ENCODE peak calls at places on chromosomes 2 and 18, in nine cellular contexts. Q is HCT116, Z is IMR-90, F is A549, T is breast epithelium, S is K562, O is adrenal gland, Y is spleen, U is transverse colon. N is an unnamed sample.

GRCh38 chr2:96775160-96775559 is 14.5 kb downstream of the CNNM4 start:
- DNase-seq in F (no peak), S (no peak), T (no peak), Q (no peak), Y (no peak), U (no peak), O (no peak), Z (peak; percentile 66), N (no peak)

GRCh38 chr2:75064691-75065396 is 106.4 kb downstream of the POLE4 start:
- DNase-seq in O (peak; percentile 53), Q (peak; percentile 31), Y (peak; percentile 84), U (peak; percentile 55), F (peak; percentile 42), Z (peak; percentile 58), S (peak; percentile 65), T (peak; percentile 20), N (peak; percentile 72)

GRCh38 chr2:122056853-122057252 is 301.4 kb downstream of the TSN start:
- DNase-seq in Z (no peak), S (no peak), T (no peak), O (no peak), Y (no peak), Q (no peak), U (no peak), F (no peak), N (no peak)

GRCh38 chr2:109166811-109167210 is 37.8 kb downstream of the SH3RF3 start:
- DNase-seq in Z (peak; percentile 62), F (no peak), Y (no peak), S (no peak), O (no peak), T (no peak), Q (no peak), U (no peak), N (no peak)

GRCh38 chr18:35513181-35513932 is 15.6 kb upstream of the INO80C start:
- DNase-seq in Y (no peak), S (no peak), U (peak; percentile 20), Q (peak; percentile 54), O (no peak), Z (peak; percentile 54), T (peak; percentile 27), F (peak; percentile 29), N (no peak)

GRCh38 chr2:47785986-47786385 is 3.0 kb downstream of the MSH6 start:
- DNase-seq in F (no peak), Y (no peak), S (no peak), Z (no peak), U (no peak), Q (no peak), O (no peak), T (no peak), N (no peak)

GRCh38 chr2:165007162-165007744 is 51.9 kb upstream of the SLC38A11 start:
- DNase-seq in F (no peak), O (no peak), Y (no peak), T (no peak), S (no peak), U (no peak), Z (no peak), Q (no peak), N (no peak)

GRCh38 chr2:162677476-162677875 is 161.1 kb downstream of the KCNH7 start:
- DNase-seq in Y (no peak), O (no peak), S (no peak), T (no peak), U (no peak), F (no peak), Q (no peak), Z (no peak), N (no peak)

GRCh38 chr18:34494359-34494696 is 215.8 kb upstream of the DTNA start:
- DNase-seq in Z (no peak), U (no peak), F (no peak), T (peak; percentile 17), S (no peak), Y (peak; percentile 57), O (no peak), Q (no peak), N (no peak)

GRCh38 chr2:151776367-151776766 is 42.1 kb upstream of the NEB start:
- DNase-seq in O (no peak), T (no peak), S (no peak), Q (no peak), U (no peak), Y (no peak), Z (no peak), F (no peak), N (no peak)

GRCh38 chr2:219614076-219614860 is 13.2 kb upstream of the SLC4A3 start:
- DNase-seq in T (no peak), Y (peak; percentile 65), Q (no peak), Z (no peak), F (no peak), O (no peak), U (no peak), S (no peak), N (no peak)

GRCh38 chr2:18701981-18702380 is 112.6 kb upstream of the NT5C1B start:
- DNase-seq in S (no peak), Z (peak; percentile 83), Q (no peak), O (no peak), Y (no peak), F (peak; percentile 4), U (no peak), T (no peak), N (no peak)

GRCh38 chr18:65768379-65768778 is 17.6 kb downstream of the CDH7 start:
- DNase-seq in Q (no peak), U (no peak), T (no peak), Z (no peak), S (no peak), F (no peak), O (peak; percentile 38), Y (no peak), N (no peak)

GRCh38 chr18:36714476-36714875 is 114.3 kb downstream of the TPGS2 start:
- DNase-seq in U (no peak), Y (no peak), S (no peak), O (no peak), Z (no peak), T (no peak), F (no peak), Q (no peak), N (no peak)
- TF ChIP-seq POLR2A in U (no peak), Y (no peak), S (no peak), O (no peak), Z (no peak), T (no peak), F (no peak), Q (no peak), N (no peak)

DNA sequence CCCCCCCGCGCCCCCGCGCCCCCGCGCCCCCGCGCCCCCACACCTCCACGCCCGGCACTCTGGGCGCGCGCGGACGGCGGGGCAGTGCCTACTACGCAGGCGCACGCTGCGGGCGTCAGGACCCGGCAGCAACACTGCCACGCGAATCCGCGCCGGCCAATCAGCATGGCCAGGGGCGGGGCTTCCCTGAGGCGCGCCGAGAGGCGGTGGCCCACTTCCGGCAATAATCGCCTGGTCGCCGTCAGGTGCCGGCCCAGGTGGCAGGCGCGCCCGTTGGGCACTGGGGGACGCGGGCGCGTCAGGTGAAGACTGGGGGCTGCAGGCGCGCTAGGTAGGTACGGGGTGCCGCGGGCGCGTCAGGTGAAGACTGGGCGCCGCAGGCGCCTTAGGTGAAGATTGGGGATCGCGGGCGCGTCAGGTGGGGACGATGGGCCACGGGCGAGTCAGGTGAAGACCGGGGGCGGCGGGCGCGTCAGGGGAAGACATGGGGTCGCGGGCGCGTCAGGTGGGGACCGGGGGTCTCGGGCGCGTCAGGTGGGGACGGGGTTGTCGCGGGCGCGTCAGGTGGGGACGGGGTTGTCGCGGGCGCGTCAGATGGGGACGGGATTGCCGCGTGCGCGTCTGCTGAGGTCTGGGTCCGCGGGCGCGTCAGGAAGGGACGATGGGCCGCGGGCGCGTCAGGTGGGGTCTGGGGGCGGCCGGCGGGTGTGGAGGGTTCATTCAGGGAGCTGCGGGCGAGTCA is 219.1 kb downstream of the RTP5 start:
- DNase-seq in F (peak; percentile 61), Q (peak; percentile 58), U (peak; percentile 96), Y (peak; percentile 99), O (peak; percentile 92), S (peak; percentile 84), T (peak; percentile 89), Z (peak; percentile 73), N (peak; percentile 87)
- TF ChIP-seq POLR2A in F (no peak), Q (no peak), U (peak; percentile 80), Y (peak; percentile 22), O (peak; percentile 56), S (peak; percentile 41), T (no peak), Z (no peak), N (peak; percentile 62)

DNA sequence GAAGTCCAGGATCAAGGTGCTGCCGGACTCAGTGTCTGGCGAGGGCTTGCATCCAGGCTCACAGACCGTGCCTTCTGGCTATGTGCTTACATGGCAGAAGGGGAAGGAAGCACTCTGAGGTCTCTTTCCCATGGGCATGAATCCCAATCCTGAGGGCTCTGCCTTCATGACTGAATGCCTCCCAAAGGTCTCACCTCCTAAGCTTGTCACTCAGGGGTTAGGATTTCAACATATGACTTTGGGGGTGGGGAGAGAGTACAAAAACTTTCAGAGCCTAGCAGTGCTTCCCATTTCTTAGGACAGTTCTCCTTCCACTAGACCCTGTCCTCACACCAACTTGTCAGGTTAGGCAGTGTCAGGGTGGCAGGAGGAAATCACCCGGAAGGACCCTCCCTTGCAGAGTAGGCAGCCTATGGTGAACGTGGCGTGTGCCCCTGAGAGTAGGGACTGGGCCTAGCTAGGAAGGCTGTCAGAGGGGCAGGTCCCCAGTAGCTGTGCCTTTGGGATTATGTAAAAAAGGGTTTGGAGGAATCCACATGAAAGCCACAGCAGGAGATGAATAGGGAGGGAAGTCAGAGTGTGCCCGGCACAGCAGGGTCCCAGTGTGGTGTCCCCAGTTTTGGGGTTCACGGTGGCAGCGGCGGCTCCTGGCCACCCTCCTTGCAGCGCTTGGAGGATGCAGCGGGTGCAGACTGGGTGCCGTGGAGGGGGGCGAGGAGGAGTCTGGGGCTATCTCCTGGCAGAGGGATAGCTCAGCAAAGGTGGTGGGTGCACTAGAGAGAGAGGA is 233.3 kb downstream of the LDLRAD4 start:
- DNase-seq in U (no peak), F (no peak), Y (no peak), O (no peak), T (no peak), Q (no peak), S (no peak), Z (no peak), N (no peak)
- TF ChIP-seq POLR2A in U (no peak), F (no peak), Y (no peak), O (no peak), T (no peak), Q (no peak), S (no peak), Z (no peak), N (no peak)

DNA sequence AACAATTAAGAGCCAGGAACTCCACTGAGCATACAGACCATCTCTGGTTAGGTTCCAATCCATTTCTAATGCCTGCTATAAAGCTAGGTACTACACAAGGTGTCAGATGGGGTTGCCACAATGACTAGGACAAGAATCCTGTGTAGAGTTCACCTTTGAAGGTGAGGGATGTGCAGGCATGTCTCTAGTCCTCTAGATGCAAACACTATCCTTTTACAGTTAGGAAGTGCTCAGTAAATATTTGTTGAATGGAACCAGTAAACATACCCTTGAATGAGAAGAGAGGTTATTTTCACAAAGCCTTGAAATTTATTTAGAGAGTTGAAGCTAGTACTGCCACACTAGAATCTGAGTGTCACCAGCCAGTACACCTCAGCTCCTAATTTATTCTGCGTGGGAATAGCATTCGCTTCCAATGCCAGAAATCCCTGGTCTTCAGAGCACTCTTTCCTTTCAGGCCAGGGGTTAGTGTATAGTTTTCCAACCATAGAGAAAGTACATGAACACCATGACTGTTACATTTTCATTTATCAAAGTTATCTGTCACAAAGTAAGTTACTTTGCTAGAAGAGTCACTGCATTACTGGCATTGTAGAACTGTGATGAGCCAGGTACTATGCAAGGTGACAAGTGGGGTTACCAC is 48.3 kb downstream of the STAT1 start:
- DNase-seq in F (no peak), U (no peak), Y (no peak), S (no peak), O (no peak), Z (no peak), T (no peak), Q (no peak), N (no peak)
- TF ChIP-seq POLR2A in F (no peak), U (no peak), Y (no peak), S (no peak), O (no peak), Z (no peak), T (no peak), Q (no peak), N (no peak)

GRCh38 chr2:38075436-38076249 is at the start of gene CYP1B1:
- DNase-seq in U (no peak), F (peak; percentile 58), Z (no peak), O (peak; percentile 44), S (no peak), Q (no peak), Y (peak; percentile 80), T (no peak), N (peak; percentile 22)
- TF ChIP-seq POLR2A in U (no peak), F (peak; percentile 66), Z (no peak), O (peak; percentile 40), S (no peak), Q (no peak), Y (no peak), T (peak; percentile 16), N (no peak)

N was measured in erythroblast.